ENCODE peak calls at places on chromosomes 13 and 19, in four cellular contexts. One of them, this sample, is unnamed.

GRCh38 chr19:17719730-17720486 is 628 bp downstream of the MAP1S start:
- DNase-seq in adrenal gland: no peak
- DNase-seq in astrocyte: no peak
- DNase-seq in heart left ventricle: no peak
- DNase-seq in this sample: no peak

GRCh38 chr13:109700176-109700575 is 86.2 kb downstream of the IRS2 start:
- DNase-seq in adrenal gland: peak
- DNase-seq in astrocyte: peak
- DNase-seq in heart left ventricle: peak
- DNase-seq in this sample: no peak

GRCh38 chr13:50341526-50341925 is 326.3 kb downstream of the KCNRG start:
- DNase-seq in adrenal gland: no peak
- DNase-seq in astrocyte: no peak
- DNase-seq in heart left ventricle: no peak
- DNase-seq in this sample: no peak

GRCh38 chr19:35940839-35941238 is 4.7 kb downstream of the LRFN3 start:
- DNase-seq in adrenal gland: no peak
- DNase-seq in astrocyte: no peak
- DNase-seq in heart left ventricle: no peak
- DNase-seq in this sample: no peak

GRCh38 chr19:33832633-33833032 is 36.0 kb downstream of the KCTD15 start:
- DNase-seq in adrenal gland: no peak
- DNase-seq in astrocyte: no peak
- DNase-seq in heart left ventricle: no peak
- DNase-seq in this sample: no peak

GRCh38 chr19:42596391-42597071 is 1.8 kb upstream of the CEACAM8 start:
- DNase-seq in adrenal gland: peak
- DNase-seq in astrocyte: no peak
- DNase-seq in heart left ventricle: peak
- DNase-seq in this sample: peak

GRCh38 chr13:81408647-81409046 is 1067.7 kb upstream of the SPRY2 start:
- DNase-seq in adrenal gland: no peak
- DNase-seq in astrocyte: no peak
- DNase-seq in heart left ventricle: no peak
- DNase-seq in this sample: no peak

GRCh38 chr19:42295831-42296525 is 6.0 kb upstream of the PRR19 start:
- DNase-seq in adrenal gland: peak
- DNase-seq in astrocyte: no peak
- DNase-seq in heart left ventricle: peak
- DNase-seq in this sample: peak

GRCh38 chr19:48325265-48325910 is at the start of gene EMP3:
- DNase-seq in adrenal gland: peak
- DNase-seq in astrocyte: peak
- DNase-seq in heart left ventricle: peak
- DNase-seq in this sample: peak

GRCh38 chr19:18849838-18850400 is 18.2 kb downstream of the UPF1 start:
- DNase-seq in adrenal gland: no peak
- DNase-seq in astrocyte: no peak
- DNase-seq in heart left ventricle: no peak
- DNase-seq in this sample: no peak

GRCh38 chr19:18845961-18846360 is 14.2 kb downstream of the UPF1 start:
- DNase-seq in adrenal gland: no peak
- DNase-seq in astrocyte: no peak
- DNase-seq in heart left ventricle: no peak
- DNase-seq in this sample: no peak

GRCh38 chr19:18846862-18847515 is 15.2 kb downstream of the UPF1 start:
- DNase-seq in adrenal gland: peak
- DNase-seq in astrocyte: peak
- DNase-seq in heart left ventricle: peak
- DNase-seq in this sample: no peak

GRCh38 chr19:18848860-18849661 is 17.3 kb downstream of the UPF1 start:
- DNase-seq in adrenal gland: peak
- DNase-seq in astrocyte: no peak
- DNase-seq in heart left ventricle: peak
- DNase-seq in this sample: peak

GRCh38 chr19:18847516-18848463 is 16.0 kb downstream of the UPF1 start:
- DNase-seq in adrenal gland: no peak
- DNase-seq in astrocyte: no peak
- DNase-seq in heart left ventricle: no peak
- DNase-seq in this sample: no peak
- H3K27ac ChIP-seq in adrenal gland: peak
- H3K27ac ChIP-seq in astrocyte: no peak
- H3K27ac ChIP-seq in heart left ventricle: peak
- H3K27ac ChIP-seq in this sample: peak

GRCh38 chr19:45100202-45100600 is 7.2 kb downstream of the PPP1R37 start:
- DNase-seq in adrenal gland: peak
- DNase-seq in astrocyte: no peak
- DNase-seq in heart left ventricle: no peak
- DNase-seq in this sample: no peak
- H3K27ac ChIP-seq in adrenal gland: peak
- H3K27ac ChIP-seq in astrocyte: no peak
- H3K27ac ChIP-seq in heart left ventricle: no peak
- H3K27ac ChIP-seq in this sample: no peak

GRCh38 chr13:47639716-47640447 is 361.2 kb downstream of the SUCLA2 start:
- DNase-seq in adrenal gland: no peak
- DNase-seq in astrocyte: no peak
- DNase-seq in heart left ventricle: no peak
- DNase-seq in this sample: no peak
- H3K27ac ChIP-seq in adrenal gland: no peak
- H3K27ac ChIP-seq in astrocyte: no peak
- H3K27ac ChIP-seq in heart left ventricle: no peak
- H3K27ac ChIP-seq in this sample: no peak

GRCh38 chr19:12994701-12995595 is at the start of gene NFIX:
- DNase-seq in adrenal gland: peak
- DNase-seq in astrocyte: no peak
- DNase-seq in heart left ventricle: peak
- DNase-seq in this sample: no peak
- H3K27ac ChIP-seq in adrenal gland: peak
- H3K27ac ChIP-seq in astrocyte: peak
- H3K27ac ChIP-seq in heart left ventricle: peak
- H3K27ac ChIP-seq in this sample: peak

DNA sequence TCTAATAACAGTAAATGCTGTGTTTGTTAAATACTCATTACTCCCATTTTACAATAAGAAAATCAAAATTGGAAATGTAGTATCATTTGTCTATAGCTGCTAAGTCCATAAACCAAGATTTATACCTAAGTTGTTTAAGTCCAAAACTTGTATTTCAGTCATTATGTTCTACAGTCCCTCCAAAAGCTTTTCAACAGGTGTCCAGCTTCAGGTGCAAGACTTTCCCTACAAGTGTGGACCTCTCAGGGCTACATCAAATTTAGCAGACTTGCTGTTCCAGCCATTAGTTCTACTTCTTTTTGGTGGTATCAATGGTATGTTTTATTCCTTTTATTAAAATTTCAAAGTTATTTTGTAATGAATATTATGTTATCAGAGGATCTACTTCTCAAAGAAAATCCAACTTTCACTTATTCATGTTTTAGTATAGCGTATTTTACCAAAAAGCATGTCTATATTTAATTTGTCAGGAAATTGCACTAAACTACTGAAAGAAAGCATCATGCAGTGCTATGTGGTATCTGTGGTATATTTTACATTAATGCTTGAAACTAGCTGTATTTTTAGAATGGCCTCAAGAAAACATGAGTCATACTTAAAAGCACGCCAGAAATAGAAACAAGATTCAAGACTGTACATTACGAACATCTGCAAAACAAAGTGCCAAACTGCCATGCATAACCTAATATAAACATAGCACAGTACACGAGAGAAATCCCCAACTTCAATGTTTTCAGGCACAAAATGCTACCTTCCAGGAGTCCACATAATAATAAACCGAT is 44.5 kb downstream of the VWA8 start:
- DNase-seq in adrenal gland: no peak
- DNase-seq in astrocyte: peak
- DNase-seq in heart left ventricle: no peak
- DNase-seq in this sample: no peak
- H3K27ac ChIP-seq in adrenal gland: no peak
- H3K27ac ChIP-seq in astrocyte: peak
- H3K27ac ChIP-seq in heart left ventricle: peak
- H3K27ac ChIP-seq in this sample: no peak

DNA sequence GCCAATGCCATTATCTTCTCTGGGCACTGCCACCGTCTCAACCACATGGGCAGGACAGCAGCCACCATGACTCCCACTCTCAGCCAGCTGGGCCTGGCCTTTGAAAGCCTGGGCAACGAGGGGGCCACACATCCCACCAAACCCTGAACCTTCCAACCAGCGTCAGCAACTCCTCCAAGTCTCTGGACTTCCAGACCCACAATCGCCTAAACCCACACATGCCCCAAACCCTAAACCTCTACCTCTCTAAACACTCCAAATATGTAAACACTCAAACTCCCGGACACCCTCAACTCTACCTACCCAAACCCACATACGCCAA is 949 bp downstream of the C3 start:
- DNase-seq in adrenal gland: no peak
- DNase-seq in astrocyte: no peak
- DNase-seq in heart left ventricle: no peak
- DNase-seq in this sample: no peak
- H3K27ac ChIP-seq in adrenal gland: peak
- H3K27ac ChIP-seq in astrocyte: no peak
- H3K27ac ChIP-seq in heart left ventricle: no peak
- H3K27ac ChIP-seq in this sample: no peak

DNA sequence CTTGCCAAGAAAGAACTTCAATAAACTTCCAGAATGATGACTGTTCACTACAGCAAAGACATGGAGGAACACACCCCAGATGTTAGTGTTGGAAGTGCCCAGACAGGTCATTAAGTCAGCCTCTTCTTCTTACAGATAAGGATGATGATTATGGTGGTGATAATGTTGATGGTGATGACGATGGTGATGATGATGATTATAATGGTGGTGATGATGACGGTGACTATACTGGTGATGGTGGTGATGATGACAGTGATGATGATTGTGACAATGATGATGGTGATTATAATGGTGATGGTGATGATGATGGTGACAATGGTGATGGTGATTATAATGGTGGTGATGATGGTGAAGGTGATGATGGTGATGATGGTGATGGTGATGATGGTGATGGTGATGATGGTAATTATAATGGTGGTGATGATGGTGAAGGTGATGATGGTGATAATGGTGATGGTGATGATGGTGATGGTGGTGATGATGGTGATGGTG is 8.4 kb downstream of the C13orf46 start:
- DNase-seq in adrenal gland: no peak
- DNase-seq in astrocyte: no peak
- DNase-seq in heart left ventricle: no peak
- DNase-seq in this sample: no peak
- H3K27ac ChIP-seq in adrenal gland: no peak
- H3K27ac ChIP-seq in astrocyte: no peak
- H3K27ac ChIP-seq in heart left ventricle: no peak
- H3K27ac ChIP-seq in this sample: no peak

DNA sequence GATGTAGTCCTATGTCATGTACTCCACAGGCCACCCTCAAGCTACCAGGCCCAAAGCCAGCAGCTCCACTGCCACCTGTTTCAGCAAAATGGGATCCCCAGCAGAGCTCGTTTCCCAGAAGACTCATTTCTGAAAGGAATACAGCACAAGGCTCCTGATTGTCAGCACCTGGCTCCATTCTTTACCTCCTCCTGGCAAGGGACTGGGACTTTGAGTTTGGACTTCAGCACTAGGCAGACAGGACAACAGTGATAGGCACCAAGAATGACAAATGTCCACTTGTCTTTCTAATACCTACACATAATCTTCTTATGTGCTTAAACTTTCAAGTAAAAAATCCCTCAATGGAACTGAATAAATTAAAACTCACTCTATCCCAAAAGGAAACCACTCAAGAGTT is 150.4 kb upstream of the RXFP2 start:
- DNase-seq in adrenal gland: no peak
- DNase-seq in astrocyte: no peak
- DNase-seq in heart left ventricle: no peak
- DNase-seq in this sample: no peak
- H3K27ac ChIP-seq in adrenal gland: no peak
- H3K27ac ChIP-seq in astrocyte: no peak
- H3K27ac ChIP-seq in heart left ventricle: no peak
- H3K27ac ChIP-seq in this sample: no peak

DNA sequence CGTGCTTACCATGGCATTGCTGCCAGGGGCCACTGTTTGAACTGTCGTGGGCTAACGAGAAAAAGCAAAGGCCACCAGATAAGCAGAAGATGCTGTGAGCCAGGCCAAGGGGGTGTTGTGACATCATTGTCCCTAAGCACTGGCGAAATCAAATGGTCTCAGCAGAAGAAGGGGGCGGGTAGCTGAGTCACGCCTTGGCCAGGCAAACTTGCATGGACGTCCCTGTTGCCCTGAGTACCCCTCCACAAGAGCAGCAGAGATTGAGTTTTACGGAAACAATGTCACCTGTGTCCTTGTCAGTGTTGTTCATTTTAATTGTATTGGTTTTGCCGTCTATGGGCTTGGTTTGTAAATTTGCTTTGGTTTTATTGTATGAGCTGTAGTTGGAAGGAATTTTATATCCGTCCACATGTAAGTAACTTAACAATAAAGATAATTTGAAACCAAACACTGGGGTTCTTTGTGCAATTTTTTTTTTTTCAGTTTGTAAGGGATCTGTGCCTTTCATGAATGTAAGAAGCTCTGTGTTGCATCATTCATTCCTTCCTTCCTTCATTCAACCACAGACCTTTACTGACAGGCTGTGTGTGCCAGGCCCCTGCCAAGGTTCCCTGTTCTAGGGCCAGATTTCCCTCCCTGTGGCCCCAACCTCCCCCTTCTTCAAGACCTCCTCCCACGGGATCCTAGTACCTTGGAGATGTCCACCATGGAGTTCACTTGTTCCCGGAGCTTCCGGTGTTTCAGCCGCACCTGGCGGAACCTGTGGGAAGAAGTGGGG is 12.3 kb downstream of the KCNN4 start:
- DNase-seq in adrenal gland: no peak
- DNase-seq in astrocyte: no peak
- DNase-seq in heart left ventricle: no peak
- DNase-seq in this sample: no peak
- H3K27ac ChIP-seq in adrenal gland: no peak
- H3K27ac ChIP-seq in astrocyte: no peak
- H3K27ac ChIP-seq in heart left ventricle: no peak
- H3K27ac ChIP-seq in this sample: no peak

DNA sequence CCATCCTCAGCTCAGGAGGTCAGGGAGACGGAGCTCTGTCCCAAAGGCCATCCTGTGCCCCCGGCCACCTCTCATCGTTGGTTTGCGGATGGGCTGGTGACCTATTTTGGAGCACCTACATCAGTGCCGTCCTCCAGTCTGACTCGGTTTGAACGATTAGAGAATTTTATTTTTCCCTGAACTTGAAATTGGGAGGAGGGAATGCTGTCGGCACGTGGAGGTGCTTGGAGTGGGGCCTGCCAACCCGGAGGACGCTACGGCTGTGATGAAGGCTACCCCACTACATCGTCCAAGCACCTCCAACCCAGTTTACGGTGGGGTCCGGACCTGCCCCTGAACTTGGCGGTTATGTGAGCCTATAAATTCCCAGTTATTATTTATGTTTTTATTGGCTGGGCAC is 3.0 kb upstream of the ZNF554 start:
- DNase-seq in adrenal gland: no peak
- DNase-seq in astrocyte: no peak
- DNase-seq in heart left ventricle: no peak
- DNase-seq in this sample: no peak
- H3K27ac ChIP-seq in adrenal gland: no peak
- H3K27ac ChIP-seq in astrocyte: no peak
- H3K27ac ChIP-seq in heart left ventricle: no peak
- H3K27ac ChIP-seq in this sample: no peak

This sample was measured in substantia nigra.